ENCODE peak calls at places on chromosomes 12 and 14, in four cellular contexts. One of them, this sample, is unnamed.

GRCh38 chr12:66756631-66757030 is 77.8 kb upstream of the GRIP1 start:
- DNase-seq in stomach: no peak
- DNase-seq in uterus: no peak
- DNase-seq in testis: no peak
- DNase-seq in this sample: no peak

GRCh38 chr14:39491134-39491541 is 58.9 kb upstream of the FBXO33 start:
- DNase-seq in stomach: no peak
- DNase-seq in testis: no peak
- DNase-seq in uterus: no peak
- DNase-seq in this sample: peak; percentile 72

GRCh38 chr14:69990319-69990718 is 111.1 kb downstream of the SMOC1 start:
- DNase-seq in stomach: no peak
- DNase-seq in testis: no peak
- DNase-seq in uterus: no peak
- DNase-seq in this sample: no peak

GRCh38 chr14:93304771-93305170 is 28.1 kb downstream of the BTBD7 start:
- DNase-seq in stomach: no peak
- DNase-seq in uterus: no peak
- DNase-seq in testis: no peak
- DNase-seq in this sample: peak; percentile 42

GRCh38 chr12:7092229-7092985 is at the start of gene C1R:
- DNase-seq in testis: peak; percentile 85
- DNase-seq in stomach: peak; percentile 77
- DNase-seq in uterus: peak; percentile 91
- DNase-seq in this sample: peak; percentile 93

GRCh38 chr14:73457050-73457934 is 1.1 kb downstream of the NUMB start:
- DNase-seq in testis: no peak
- DNase-seq in uterus: peak; percentile 46
- DNase-seq in stomach: peak; percentile 45
- DNase-seq in this sample: peak; percentile 78

GRCh38 chr12:12881495-12881894 is 9.9 kb upstream of the GPRC5A start:
- DNase-seq in testis: no peak
- DNase-seq in stomach: no peak
- DNase-seq in uterus: no peak
- DNase-seq in this sample: no peak

GRCh38 chr14:35403085-35403396 is 1.5 kb downstream of the NFKBIA start:
- DNase-seq in stomach: no peak
- DNase-seq in uterus: peak; percentile 49
- DNase-seq in testis: no peak
- DNase-seq in this sample: no peak

GRCh38 chr12:90399317-90399716 is 555.7 kb downstream of the CCER1 start:
- DNase-seq in testis: no peak
- DNase-seq in stomach: no peak
- DNase-seq in uterus: no peak
- DNase-seq in this sample: no peak
- H3K9me3 ChIP-seq in testis: no peaks in the 10 kb centered on the region
- H3K9me3 ChIP-seq in stomach: no peaks in the 10 kb centered on the region
- H3K9me3 ChIP-seq in uterus: peaks cover 9% of the 10 kb centered on the region
- H3K9me3 ChIP-seq in this sample: peaks cover 18% of the 10 kb centered on the region

GRCh38 chr14:57714487-57714899 is 151.4 kb downstream of the SLC35F4 start:
- DNase-seq in stomach: no peak
- DNase-seq in testis: no peak
- DNase-seq in uterus: no peak
- DNase-seq in this sample: no peak

GRCh38 chr14:57712101-57712500 is 153.8 kb downstream of the SLC35F4 start:
- DNase-seq in stomach: no peak
- DNase-seq in uterus: no peak
- DNase-seq in testis: no peak
- DNase-seq in this sample: no peak

GRCh38 chr14:57707219-57707618 is 158.7 kb downstream of the SLC35F4 start:
- DNase-seq in stomach: no peak
- DNase-seq in uterus: no peak
- DNase-seq in testis: no peak
- DNase-seq in this sample: no peak

GRCh38 chr14:57709909-57710308 is 156.0 kb downstream of the SLC35F4 start:
- DNase-seq in stomach: no peak
- DNase-seq in uterus: no peak
- DNase-seq in testis: no peak
- DNase-seq in this sample: no peak

DNA sequence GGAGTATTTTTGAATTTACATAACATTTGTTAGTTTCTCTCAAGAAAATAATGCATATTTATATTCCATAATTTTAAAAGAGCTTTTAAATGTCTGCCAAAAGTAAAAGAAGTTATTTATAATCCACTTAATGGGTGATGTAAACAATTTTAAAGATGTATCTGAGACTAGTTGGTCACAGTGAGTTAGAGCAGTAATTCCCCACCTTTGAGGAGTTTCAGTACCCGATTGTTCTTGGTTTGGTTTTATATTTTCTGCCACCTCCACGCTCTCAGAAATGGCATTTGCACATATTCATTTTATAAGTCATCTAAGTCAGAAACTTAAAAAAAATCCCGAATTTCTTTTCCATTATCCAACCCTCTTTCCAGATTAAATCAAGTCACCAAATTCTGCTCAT is 153.2 kb downstream of the SLC35F4 start:
- DNase-seq in uterus: no peak
- DNase-seq in testis: no peak
- DNase-seq in stomach: no peak
- DNase-seq in this sample: no peak
- H3K9me3 ChIP-seq in uterus: no peaks in the 10 kb centered on the region
- H3K9me3 ChIP-seq in testis: no peaks in the 10 kb centered on the region
- H3K9me3 ChIP-seq in stomach: no peaks in the 10 kb centered on the region
- H3K9me3 ChIP-seq in this sample: peaks cover 6% of the 10 kb centered on the region

DNA sequence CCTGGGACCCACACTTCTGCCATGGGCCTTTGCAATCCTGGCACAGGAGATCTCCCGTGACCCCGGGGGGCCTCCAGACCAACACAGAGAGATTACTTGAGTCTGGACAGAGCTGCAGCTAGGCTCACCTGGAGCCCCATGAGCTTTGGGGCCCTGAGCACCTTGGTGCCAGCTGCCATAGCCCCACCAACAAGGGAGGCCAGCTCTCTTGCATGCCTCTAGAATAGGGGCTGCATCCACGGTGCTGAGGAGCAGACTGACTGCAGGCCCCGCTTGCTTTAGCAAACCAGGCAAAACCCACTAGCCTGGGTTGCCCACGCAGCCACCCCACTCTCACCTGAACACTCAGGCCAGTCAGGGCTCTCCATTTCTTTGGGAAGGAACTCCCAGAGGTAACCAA is 3.7 kb upstream of the OR4N2 start:
- DNase-seq in testis: no peak
- DNase-seq in stomach: no peak
- DNase-seq in uterus: no peak
- DNase-seq in this sample: no peak
- H3K9me3 ChIP-seq in testis: no peaks in the 10 kb centered on the region
- H3K9me3 ChIP-seq in stomach: no peaks in the 10 kb centered on the region
- H3K9me3 ChIP-seq in uterus: no peaks in the 10 kb centered on the region
- H3K9me3 ChIP-seq in this sample: no peaks in the 10 kb centered on the region

DNA sequence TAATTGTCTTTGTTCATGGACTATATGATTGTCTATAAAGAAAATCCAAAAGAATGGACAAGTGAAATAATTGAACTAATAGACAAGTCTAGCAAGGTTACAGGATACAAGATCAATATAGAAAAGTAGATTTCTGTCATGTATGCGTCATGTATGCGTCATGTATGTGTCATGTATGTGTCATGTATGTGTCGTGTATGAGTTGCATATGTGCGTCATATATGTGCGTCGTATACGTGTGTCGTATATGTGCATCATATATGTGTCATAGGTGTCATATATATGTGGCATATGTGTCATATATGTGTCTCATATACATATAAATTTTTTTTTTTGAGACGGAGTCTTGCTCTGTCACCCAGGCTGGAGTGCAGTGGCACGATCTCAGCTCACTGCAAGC is 516.8 kb downstream of the NOVA1 start:
- DNase-seq in stomach: no peak
- DNase-seq in testis: no peak
- DNase-seq in uterus: no peak
- DNase-seq in this sample: no peak
- H3K9me3 ChIP-seq in stomach: no peaks in the 10 kb centered on the region
- H3K9me3 ChIP-seq in testis: no peaks in the 10 kb centered on the region
- H3K9me3 ChIP-seq in uterus: no peaks in the 10 kb centered on the region
- H3K9me3 ChIP-seq in this sample: no peaks in the 10 kb centered on the region

DNA sequence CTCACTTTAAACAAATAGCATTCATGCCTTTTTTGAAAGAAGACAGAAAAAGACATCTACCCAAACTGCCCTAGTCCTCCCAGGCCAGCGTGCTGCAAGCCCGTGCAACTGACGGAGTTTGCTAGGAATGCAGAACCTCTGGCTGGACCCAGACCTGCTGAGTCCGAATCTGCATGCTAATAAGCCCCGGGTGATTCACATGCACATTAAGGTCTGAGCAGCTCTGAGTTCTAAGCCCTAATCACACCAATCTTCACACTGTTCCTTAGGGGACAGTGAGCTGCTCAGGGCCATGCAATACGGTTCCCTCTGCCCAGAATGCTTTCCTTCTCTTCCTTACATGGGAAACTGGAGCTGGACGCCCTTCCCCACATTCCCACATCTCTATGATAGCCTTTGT is 25.2 kb downstream of the HAL start:
- DNase-seq in uterus: no peak
- DNase-seq in testis: no peak
- DNase-seq in stomach: no peak
- DNase-seq in this sample: no peak
- H3K9me3 ChIP-seq in uterus: no peaks in the 10 kb centered on the region
- H3K9me3 ChIP-seq in testis: no peaks in the 10 kb centered on the region
- H3K9me3 ChIP-seq in stomach: no peaks in the 10 kb centered on the region
- H3K9me3 ChIP-seq in this sample: no peaks in the 10 kb centered on the region

GRCh38 chr12:133225527-133225926 is 10.2 kb downstream of the ANHX start:
- DNase-seq in uterus: no peak
- DNase-seq in stomach: no peak
- DNase-seq in testis: no peak
- DNase-seq in this sample: no peak

GRCh38 chr12:133221241-133221640 is 14.4 kb downstream of the ANHX start:
- DNase-seq in testis: no peak
- DNase-seq in stomach: no peak
- DNase-seq in uterus: no peak
- DNase-seq in this sample: no peak

GRCh38 chr12:133226690-133227089 is 9.0 kb downstream of the ANHX start:
- DNase-seq in testis: no peak
- DNase-seq in stomach: no peak
- DNase-seq in uterus: no peak
- DNase-seq in this sample: no peak

GRCh38 chr12:133220521-133220920 is 15.2 kb downstream of the ANHX start:
- DNase-seq in testis: no peak
- DNase-seq in uterus: no peak
- DNase-seq in stomach: no peak
- DNase-seq in this sample: no peak

DNA sequence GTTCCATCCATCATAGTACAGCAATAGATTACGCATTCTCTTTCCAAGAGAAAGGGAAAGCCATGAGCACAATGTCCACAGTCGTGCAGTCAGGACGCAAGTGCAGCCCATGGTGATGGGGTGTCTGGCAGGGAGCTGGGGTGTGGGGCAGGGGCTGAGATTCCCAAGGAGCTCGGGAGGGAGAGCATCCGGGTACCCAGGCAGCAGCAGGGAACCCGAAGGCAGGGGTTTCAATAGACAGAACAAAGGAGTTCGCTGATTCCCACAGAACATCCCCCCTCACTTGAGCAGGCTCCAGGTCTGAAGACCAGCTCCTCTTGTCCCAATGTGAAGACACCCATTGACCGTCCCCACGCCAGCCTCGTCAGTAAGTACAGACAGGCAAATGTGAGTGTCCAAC is 13.5 kb downstream of the ANHX start:
- DNase-seq in uterus: no peak
- DNase-seq in stomach: no peak
- DNase-seq in testis: no peak
- DNase-seq in this sample: no peak
- H3K9me3 ChIP-seq in uterus: no peaks in the 10 kb centered on the region
- H3K9me3 ChIP-seq in stomach: peaks cover 4% of the 10 kb centered on the region
- H3K9me3 ChIP-seq in testis: no peaks in the 10 kb centered on the region
- H3K9me3 ChIP-seq in this sample: peaks cover 55% of the 10 kb centered on the region

This sample was measured in adipocyte.